ENCODE peak calls at places on chromosomes 2 and 18, in seven cellular contexts. M is tibial artery, K is GM12891, I is mesenteric fat pad, Z is T-helper 1 cell, L is cardiac fibroblast, R is NCI-H1092 treated with DMSO at 0.1 percent for 48 hours. T is an unnamed sample.

GRCh38 chr18:79801641-79802040 is 3.9 kb downstream of the KCNG2 start:
- DNase-seq in M (no peak), K (no peak), I (peak), Z (no peak), L (no peak), R (no peak), T (no peak)

GRCh38 chr18:60692277-60692676 is 319.7 kb upstream of the MC4R start:
- DNase-seq in M (no peak), K (no peak), I (no peak), Z (no peak), L (no peak), R (no peak), T (no peak)

GRCh38 chr18:13361422-13361821 is 142.9 kb downstream of the LDLRAD4 start:
- DNase-seq in M (no peak), K (no peak), I (no peak), Z (no peak), L (no peak), R (no peak), T (no peak)

GRCh38 chr2:43375746-43376522 is 149.5 kb upstream of the ZFP36L2 start:
- DNase-seq in M (no peak), K (no peak), I (no peak), Z (no peak), L (no peak), R (no peak), T (no peak)

GRCh38 chr2:100029460-100029859 is 112.9 kb downstream of the AFF3 start:
- DNase-seq in M (no peak), K (no peak), I (no peak), Z (no peak), L (no peak), R (no peak), T (no peak)

GRCh38 chr2:174122185-174122584 is 126.1 kb downstream of the OLA1 start:
- DNase-seq in M (no peak), K (no peak), I (no peak), Z (no peak), L (no peak), R (no peak), T (no peak)

GRCh38 chr2:212451786-212452200 is 86.8 kb downstream of the ERBB4 start:
- DNase-seq in M (no peak), K (no peak), I (no peak), Z (no peak), L (peak), R (no peak), T (no peak)

GRCh38 chr18:28189400-28190239 is 12.7 kb upstream of the CDH2 start:
- DNase-seq in M (no peak), K (no peak), I (no peak), Z (no peak), L (peak), R (no peak), T (peak)

GRCh38 chr2:184498936-184499335 is 99.4 kb upstream of the ZNF804A start:
- DNase-seq in M (no peak), K (no peak), I (no peak), Z (no peak), L (no peak), R (no peak), T (no peak)

GRCh38 chr2:44844651-44845270 is 96.7 kb upstream of the SIX3 start:
- DNase-seq in M (no peak), K (no peak), I (no peak), Z (no peak), L (no peak), R (no peak), T (no peak)

GRCh38 chr2:189116984-189117383 is 62.6 kb downstream of the COL5A2 start:
- DNase-seq in M (no peak), K (no peak), I (no peak), Z (no peak), L (no peak), R (no peak), T (no peak)

GRCh38 chr2:12727085-12727484 is 10.3 kb downstream of the TRIB2 start:
- DNase-seq in M (no peak), K (no peak), I (no peak), Z (no peak), L (no peak), R (no peak), T (peak)

GRCh38 chr2:135175177-135175576 is 123.1 kb downstream of the RAB3GAP1 start:
- DNase-seq in M (no peak), K (no peak), I (no peak), Z (no peak), L (no peak), R (peak), T (no peak)

T was measured in MCF 10A.